ENCODE peak calls at places on chromosomes 4 and X, in nine cellular contexts. J is spleen, U is adrenal gland, Z is Peyer's patch, H is HCT116, F is right lobe of liver, O is IMR-90, G is upper lobe of left lung, N is thyroid gland. X is an unnamed sample.

GRCh38 chrX:1178580-1179057 is 33.8 kb downstream of the CRLF2 start:
- DNase-seq in H (no peak), F (no peak), J (peak; percentile 27), N (no peak), O (no peak), Z (no peak), U (no peak), G (no peak), X (no peak)

GRCh38 chrX:56786889-56787733 is 58.1 kb downstream of the NBDY start:
- DNase-seq in U (no peak), F (peak; percentile 2), N (no peak), H (no peak), G (no peak), J (no peak), O (no peak), Z (peak; percentile 9), X (no peak)

GRCh38 chr4:78131403-78131802 is 74.3 kb downstream of the FRAS1 start:
- DNase-seq in F (no peak), U (no peak), J (no peak), N (no peak), Z (no peak), H (no peak), O (no peak), G (no peak), X (no peak)

GRCh38 chr4:41857225-41857624 is 78.0 kb upstream of the TMEM33 start:
- DNase-seq in U (no peak), O (no peak), Z (no peak), F (no peak), J (no peak), G (no peak), H (no peak), N (no peak), X (no peak)

GRCh38 chrX:116384406-116384805 is 52.0 kb upstream of the SLC6A14 start:
- DNase-seq in F (no peak), J (no peak), N (no peak), G (no peak), H (no peak), O (peak; percentile 0), Z (no peak), U (no peak), X (no peak)

GRCh38 chr4:69787879-69788278 is 27.5 kb upstream of the SULT1B1 start:
- DNase-seq in N (no peak), Z (no peak), U (no peak), F (no peak), O (peak; percentile 2), H (no peak), G (no peak), J (no peak), X (no peak)

GRCh38 chr4:126775485-126776106 is 857.2 kb upstream of the INTU start:
- DNase-seq in U (no peak), Z (no peak), N (no peak), F (no peak), J (no peak), O (no peak), G (no peak), H (no peak), X (no peak)

GRCh38 chrX:19709812-19710518 is 177.4 kb downstream of the SH3KBP1 start:
- DNase-seq in G (no peak), H (peak; percentile 79), F (no peak), N (no peak), U (no peak), Z (no peak), J (no peak), O (peak; percentile 93), X (no peak)

GRCh38 chr4:85086721-85087120 is 120.2 kb upstream of the WDFY3 start:
- DNase-seq in H (no peak), G (no peak), N (no peak), J (no peak), U (no peak), F (no peak), Z (no peak), O (no peak), X (no peak)

GRCh38 chr4:10762541-10762940 is 78.0 kb upstream of the CLNK start:
- DNase-seq in O (peak; percentile 91), H (no peak), J (no peak), F (no peak), U (no peak), G (no peak), N (no peak), Z (no peak), X (no peak)

GRCh38 chr4:10047967-10048366 is 26.7 kb upstream of the SLC2A9 start:
- DNase-seq in J (no peak), O (no peak), Z (no peak), U (no peak), G (no peak), H (no peak), F (no peak), N (no peak), X (no peak)

GRCh38 chrX:32582729-32583128 is 628.6 kb downstream of the DMD start:
- DNase-seq in Z (no peak), J (no peak), N (no peak), H (no peak), U (no peak), G (no peak), O (no peak), F (no peak), X (no peak)

GRCh38 chrX:3743821-3744439 is 30.5 kb upstream of the PRKX start:
- DNase-seq in N (no peak), G (peak; percentile 24), O (no peak), U (no peak), J (no peak), F (no peak), Z (peak; percentile 31), H (no peak), X (no peak)

GRCh38 chrX:11419102-11419501 is 125.9 kb downstream of the AMELX start:
- DNase-seq in J (no peak), G (no peak), F (no peak), U (no peak), Z (no peak), N (no peak), H (no peak), O (no peak), X (no peak)

GRCh38 chr4:36392049-36392448 is 110.6 kb downstream of the DTHD1 start:
- DNase-seq in G (no peak), J (no peak), Z (no peak), H (no peak), U (no peak), O (no peak), F (no peak), N (no peak), X (no peak)

GRCh38 chr4:105074097-105074496 is 72.6 kb upstream of the TET2 start:
- DNase-seq in N (no peak), O (no peak), Z (no peak), G (no peak), F (no peak), J (no peak), U (no peak), H (no peak), X (no peak)

DNA sequence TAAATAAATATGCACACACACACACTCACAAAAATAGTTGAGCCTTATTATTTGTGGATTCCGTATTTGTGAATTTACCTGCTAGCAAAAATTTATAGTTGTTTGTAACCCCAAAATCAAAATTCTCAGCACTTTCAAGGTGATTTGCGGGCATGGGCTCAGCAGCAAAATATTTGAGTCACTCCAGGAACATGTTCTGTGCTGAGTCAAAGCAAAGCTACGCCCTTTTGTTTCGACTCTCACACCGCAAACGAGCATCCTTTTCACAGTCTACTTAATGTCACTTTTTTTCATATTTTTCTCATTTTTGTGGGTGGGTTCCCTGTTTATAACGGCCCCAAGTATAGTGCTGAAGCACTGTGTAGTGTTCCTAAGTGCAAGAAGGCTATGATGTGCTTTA is 723.0 kb upstream of the AGA start:
- DNase-seq in H (no peak), J (no peak), F (no peak), U (no peak), Z (no peak), N (no peak), O (no peak), G (no peak), X (no peak)
- H3K27me3 ChIP-seq in H (no peaks in the 10 kb centered on the region), J (no peaks in the 10 kb centered on the region), F (no peaks in the 10 kb centered on the region), U (no peaks in the 10 kb centered on the region), Z (no peaks in the 10 kb centered on the region), N (no peaks in the 10 kb centered on the region), O (no peaks in the 10 kb centered on the region), G (no peaks in the 10 kb centered on the region), X (no peaks in the 10 kb centered on the region)

GRCh38 chr4:140756292-140757219 is at the start of gene TBC1D9:
- DNase-seq in U (peak; percentile 78), F (peak; percentile 88), O (peak; percentile 55), N (peak; percentile 77), H (peak; percentile 86), J (peak; percentile 91), G (peak; percentile 92), Z (peak; percentile 88), X (peak; percentile 89)

GRCh38 chr4:140754918-140755810 is 1.0 kb downstream of the TBC1D9 start:
- DNase-seq in N (no peak), O (no peak), Z (no peak), U (no peak), J (no peak), H (no peak), F (no peak), G (no peak), X (no peak)

GRCh38 chr4:140752669-140753068 is 3.5 kb downstream of the TBC1D9 start:
- DNase-seq in J (no peak), N (no peak), G (no peak), O (no peak), H (no peak), U (no peak), F (no peak), Z (no peak), X (no peak)

GRCh38 chr4:140757220-140757607 is 1.0 kb upstream of the TBC1D9 start:
- DNase-seq in F (no peak), N (no peak), H (no peak), U (no peak), J (no peak), O (no peak), Z (no peak), G (no peak), X (no peak)

DNA sequence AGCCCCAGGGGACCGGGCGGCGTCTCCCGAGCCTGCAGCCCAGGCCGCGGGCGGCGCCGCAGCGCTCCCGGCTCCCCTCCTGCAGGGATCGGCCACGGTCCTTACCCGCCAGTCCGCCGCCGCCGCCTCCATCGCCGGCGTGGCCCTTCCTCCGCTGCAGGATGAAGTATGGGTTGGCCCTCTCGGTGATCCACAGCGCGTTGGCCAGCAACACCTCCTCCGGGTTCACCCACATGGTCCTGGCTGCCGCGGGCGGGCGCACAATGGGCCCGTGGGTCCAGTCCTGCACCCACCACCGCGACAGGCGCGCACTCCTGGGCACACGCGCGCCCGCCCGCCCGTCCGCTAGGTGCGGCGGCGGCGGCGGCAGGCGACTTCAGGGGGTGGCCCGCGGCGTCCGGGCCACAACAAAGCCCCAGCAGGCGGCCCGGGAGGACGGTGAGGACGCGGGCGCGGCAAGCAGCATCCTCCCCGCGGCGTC is 334 bp downstream of the TBC1D9 start:
- DNase-seq in H (no peak), F (peak; percentile 56), J (peak; percentile 89), U (peak; percentile 61), Z (peak; percentile 47), G (peak; percentile 38), O (peak; percentile 46), N (peak; percentile 71), X (peak; percentile 56)
- TF ChIP-seq POLR2A in H (no peak), F (no peak), J (no peak), U (no peak), Z (no peak), G (no peak), O (no peak), N (no peak), X (no peak)

GRCh38 chr4:89640620-89641366 is 196.2 kb downstream of the SNCA start:
- DNase-seq in H (peak; percentile 68), N (peak; percentile 46), U (peak; percentile 19), G (no peak), J (no peak), F (peak; percentile 55), Z (no peak), O (peak; percentile 49), X (peak; percentile 41)
- H3K4me1 ChIP-seq in H (peaks cover 10% of the 10 kb centered on the region), N (no peaks in the 10 kb centered on the region), U (no peaks in the 10 kb centered on the region), G (no peaks in the 10 kb centered on the region), J (no peaks in the 10 kb centered on the region), F (peaks cover 4% of the 10 kb centered on the region), Z (no peaks in the 10 kb centered on the region), O (no peaks in the 10 kb centered on the region), X (no peaks in the 10 kb centered on the region)

GRCh38 chr4:8877780-8878040 is 6.1 kb upstream of the HMX1 start:
- DNase-seq in H (no peak), F (no peak), O (no peak), G (no peak), Z (no peak), N (no peak), J (no peak), U (no peak), X (no peak)
- H3K27me3 ChIP-seq in H (peaks cover 7% of the 10 kb centered on the region), F (peaks cover 11% of the 10 kb centered on the region), O (peaks cover 55% of the 10 kb centered on the region), G (peaks cover 31% of the 10 kb centered on the region), Z (no peaks in the 10 kb centered on the region), N (peaks cover 12% of the 10 kb centered on the region), J (peaks cover 33% of the 10 kb centered on the region), U (peaks cover 46% of the 10 kb centered on the region), X (peaks cover 95% of the 10 kb centered on the region)

X was measured in heart left ventricle.